ENCODE peak calls at places on chromosomes 4 and X, in seven cellular contexts. W, Z, D, K, B, A and C are unnamed samples.

GRCh38 chrX:78199851-78200250 is 60.4 kb upstream of the TAF9B start:
- DNase-seq in A (no peak), K (no peak), W (peak), D (peak), Z (no peak), B (peak), C (no peak)

GRCh38 chrX:110000854-110001701 is 1.8 kb upstream of the TMEM164 start:
- DNase-seq in A (no peak), W (no peak), D (no peak), Z (no peak), K (no peak), B (no peak), C (no peak)

GRCh38 chr4:154517591-154517990 is 26.0 kb upstream of the DCHS2 start:
- DNase-seq in K (no peak), A (no peak), B (no peak), Z (no peak), W (no peak), D (no peak), C (no peak)

GRCh38 chr4:56804551-56804950 is 16.9 kb downstream of the SPINK2 start:
- DNase-seq in A (peak), Z (no peak), D (no peak), W (peak), K (no peak), B (no peak), C (no peak)

GRCh38 chr4:67106846-67107467 is 438.3 kb downstream of the CENPC start:
- DNase-seq in K (no peak), A (no peak), W (no peak), D (peak), Z (no peak), B (no peak), C (no peak)

GRCh38 chr4:177632481-177632880 is 190.2 kb upstream of the AGA start:
- DNase-seq in Z (no peak), D (no peak), K (no peak), A (no peak), B (no peak), W (no peak), C (no peak)

GRCh38 chr4:72553540-72553939 is 15.5 kb downstream of the ADAMTS3 start:
- DNase-seq in K (no peak), D (no peak), B (no peak), Z (no peak), W (no peak), A (no peak), C (no peak)

GRCh38 chrX:72685810-72686465 is 28.2 kb downstream of the PHKA1 start:
- DNase-seq in Z (no peak), D (no peak), W (no peak), A (no peak), B (no peak), K (peak), C (no peak)

GRCh38 chrX:17595456-17596035 is 141.7 kb upstream of the SCML1 start:
- DNase-seq in A (no peak), B (no peak), K (no peak), W (peak), Z (no peak), D (peak), C (no peak)